ENCODE peak calls at places on chromosomes 13 and 19, in five cellular contexts. One of them, this sample, is unnamed.

GRCh38 chr19:3210347-3211017 is 14.0 kb upstream of the CELF5 start:
- DNase-seq in heart right ventricle: peak; percentile 62
- DNase-seq in mammary epithelial cell: peak; percentile 19
- DNase-seq in right lobe of liver: no peak
- DNase-seq in CD4-positive, alpha-beta memory T cell: peak; percentile 56
- DNase-seq in this sample: peak; percentile 44

GRCh38 chr13:109275848-109276247 is 510.5 kb downstream of the IRS2 start:
- DNase-seq in mammary epithelial cell: peak; percentile 40
- DNase-seq in CD4-positive, alpha-beta memory T cell: no peak
- DNase-seq in heart right ventricle: no peak
- DNase-seq in right lobe of liver: no peak
- DNase-seq in this sample: no peak

GRCh38 chr19:55208880-55209429 is 346 bp downstream of the PTPRH start:
- DNase-seq in CD4-positive, alpha-beta memory T cell: no peak
- DNase-seq in mammary epithelial cell: no peak
- DNase-seq in right lobe of liver: no peak
- DNase-seq in heart right ventricle: no peak
- DNase-seq in this sample: no peak

GRCh38 chr19:3452456-3453068 is 27.8 kb downstream of the SMIM24 start:
- DNase-seq in mammary epithelial cell: no peak
- DNase-seq in CD4-positive, alpha-beta memory T cell: no peak
- DNase-seq in right lobe of liver: no peak
- DNase-seq in heart right ventricle: no peak
- DNase-seq in this sample: no peak

GRCh38 chr13:111409413-111409812 is 89.0 kb downstream of the TEX29 start:
- DNase-seq in CD4-positive, alpha-beta memory T cell: no peak
- DNase-seq in heart right ventricle: no peak
- DNase-seq in right lobe of liver: no peak
- DNase-seq in mammary epithelial cell: no peak
- DNase-seq in this sample: no peak

GRCh38 chr13:96762876-96763275 is 231.4 kb downstream of the OXGR1 start:
- DNase-seq in right lobe of liver: no peak
- DNase-seq in heart right ventricle: no peak
- DNase-seq in CD4-positive, alpha-beta memory T cell: no peak
- DNase-seq in mammary epithelial cell: peak; percentile 53
- DNase-seq in this sample: no peak

GRCh38 chr19:36060430-36060829 is 5.7 kb downstream of the WDR62 start:
- DNase-seq in mammary epithelial cell: peak; percentile 17
- DNase-seq in CD4-positive, alpha-beta memory T cell: peak; percentile 7
- DNase-seq in heart right ventricle: peak; percentile 54
- DNase-seq in right lobe of liver: no peak
- DNase-seq in this sample: no peak

GRCh38 chr13:32284927-32285632 is 30.1 kb downstream of the ZAR1L start:
- DNase-seq in mammary epithelial cell: peak; percentile 72
- DNase-seq in right lobe of liver: no peak
- DNase-seq in heart right ventricle: no peak
- DNase-seq in CD4-positive, alpha-beta memory T cell: no peak
- DNase-seq in this sample: no peak

GRCh38 chr13:29594310-29594709 is 1.2 kb downstream of the SLC7A1 start:
- DNase-seq in right lobe of liver: no peak
- DNase-seq in heart right ventricle: no peak
- DNase-seq in CD4-positive, alpha-beta memory T cell: peak; percentile 49
- DNase-seq in mammary epithelial cell: peak; percentile 73
- DNase-seq in this sample: no peak

GRCh38 chr13:73945871-73946270 is 188.3 kb downstream of the KLF12 start:
- DNase-seq in heart right ventricle: peak; percentile 49
- DNase-seq in mammary epithelial cell: peak; percentile 12
- DNase-seq in right lobe of liver: no peak
- DNase-seq in CD4-positive, alpha-beta memory T cell: no peak
- DNase-seq in this sample: no peak

GRCh38 chr13:100573121-100573520 is 15.5 kb downstream of the GGACT start:
- DNase-seq in CD4-positive, alpha-beta memory T cell: peak; percentile 61
- DNase-seq in heart right ventricle: peak; percentile 46
- DNase-seq in mammary epithelial cell: peak; percentile 51
- DNase-seq in right lobe of liver: peak; percentile 65
- DNase-seq in this sample: peak; percentile 47

GRCh38 chr19:8988204-8988603 is 22.0 kb downstream of the MUC16 start:
- DNase-seq in CD4-positive, alpha-beta memory T cell: peak; percentile 7
- DNase-seq in mammary epithelial cell: no peak
- DNase-seq in heart right ventricle: no peak
- DNase-seq in right lobe of liver: no peak
- DNase-seq in this sample: no peak

GRCh38 chr13:26561636-26562537 is 4.4 kb downstream of the WASF3 start:
- DNase-seq in right lobe of liver: no peak
- DNase-seq in heart right ventricle: no peak
- DNase-seq in CD4-positive, alpha-beta memory T cell: no peak
- DNase-seq in mammary epithelial cell: no peak
- DNase-seq in this sample: no peak

GRCh38 chr13:60386250-60386649 is 10.8 kb upstream of the TDRD3 start:
- DNase-seq in heart right ventricle: no peak
- DNase-seq in right lobe of liver: no peak
- DNase-seq in CD4-positive, alpha-beta memory T cell: no peak
- DNase-seq in mammary epithelial cell: no peak
- DNase-seq in this sample: no peak

GRCh38 chr13:100648354-100648753 is 26.2 kb downstream of the TMTC4 start:
- DNase-seq in right lobe of liver: no peak
- DNase-seq in CD4-positive, alpha-beta memory T cell: no peak
- DNase-seq in heart right ventricle: no peak
- DNase-seq in mammary epithelial cell: no peak
- DNase-seq in this sample: no peak

GRCh38 chr19:1616875-1617274 is 11.6 kb upstream of the UQCR11 start:
- DNase-seq in right lobe of liver: no peak
- DNase-seq in heart right ventricle: no peak
- DNase-seq in mammary epithelial cell: no peak
- DNase-seq in CD4-positive, alpha-beta memory T cell: no peak
- DNase-seq in this sample: no peak
- H3K9me3 ChIP-seq in right lobe of liver: no peaks in the 10 kb centered on the region
- H3K9me3 ChIP-seq in heart right ventricle: no peaks in the 10 kb centered on the region
- H3K9me3 ChIP-seq in mammary epithelial cell: no peaks in the 10 kb centered on the region
- H3K9me3 ChIP-seq in CD4-positive, alpha-beta memory T cell: no peaks in the 10 kb centered on the region
- H3K9me3 ChIP-seq in this sample: no peaks in the 10 kb centered on the region

DNA sequence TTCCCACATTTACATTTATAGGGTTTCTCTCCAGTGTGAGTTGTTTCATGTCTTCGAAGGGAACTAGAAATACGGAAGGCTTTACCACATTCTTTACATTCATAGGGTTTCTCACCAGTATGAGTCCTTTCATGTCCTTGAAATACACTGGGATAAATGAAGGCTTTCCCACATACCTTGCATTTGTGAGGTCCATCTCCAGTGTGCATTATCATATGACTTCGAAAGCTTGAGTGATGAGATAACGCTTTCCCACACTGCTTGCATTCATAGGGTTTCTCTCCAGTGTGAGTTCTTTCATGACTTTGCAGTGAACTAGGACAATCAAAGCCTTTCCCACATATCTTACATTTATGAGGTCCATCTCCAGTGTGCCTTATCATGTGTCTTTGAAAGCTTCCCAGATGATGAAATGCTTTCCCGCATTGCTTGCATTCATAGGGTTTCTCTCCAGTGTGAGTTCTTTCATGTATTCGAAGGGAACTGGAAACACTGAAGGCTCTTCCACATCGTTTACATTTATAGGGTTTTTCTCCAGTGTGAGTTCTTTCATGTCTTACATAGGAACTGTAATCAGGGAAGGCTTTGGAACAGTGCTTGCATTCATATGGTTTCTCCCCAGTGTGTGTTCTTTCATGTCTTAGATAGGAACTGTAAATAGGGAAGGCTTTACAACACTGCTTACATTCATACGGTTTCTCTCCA is 15.1 kb downstream of the ZNF442 start:
- DNase-seq in CD4-positive, alpha-beta memory T cell: no peak
- DNase-seq in mammary epithelial cell: no peak
- DNase-seq in heart right ventricle: no peak
- DNase-seq in right lobe of liver: no peak
- DNase-seq in this sample: no peak
- H3K9me3 ChIP-seq in CD4-positive, alpha-beta memory T cell: no peaks in the 10 kb centered on the region
- H3K9me3 ChIP-seq in mammary epithelial cell: peaks cover 31% of the 10 kb centered on the region
- H3K9me3 ChIP-seq in heart right ventricle: peaks cover 22% of the 10 kb centered on the region
- H3K9me3 ChIP-seq in right lobe of liver: peaks cover 43% of the 10 kb centered on the region
- H3K9me3 ChIP-seq in this sample: peaks cover 12% of the 10 kb centered on the region

DNA sequence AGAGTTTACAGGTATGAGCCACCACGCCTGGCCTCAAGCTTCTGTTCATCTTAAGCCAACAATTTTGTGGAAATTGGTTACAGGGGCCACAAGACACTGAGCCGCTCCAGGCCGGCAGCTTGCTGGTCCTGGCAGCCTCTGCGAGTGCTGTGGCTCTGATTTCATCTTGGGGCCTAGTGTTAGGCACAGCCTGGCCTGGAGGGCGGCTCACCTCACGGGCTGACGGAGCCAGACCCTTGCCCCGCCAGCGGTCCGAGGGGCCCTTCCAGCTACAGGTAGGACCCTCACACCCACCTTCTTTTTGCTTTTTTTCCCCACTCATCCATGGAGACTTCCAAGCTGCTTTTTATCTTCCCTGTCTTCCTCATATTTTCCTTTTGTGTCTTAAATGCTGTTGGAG is 8.6 kb downstream of the ZNF544 start:
- DNase-seq in CD4-positive, alpha-beta memory T cell: no peak
- DNase-seq in right lobe of liver: no peak
- DNase-seq in heart right ventricle: no peak
- DNase-seq in mammary epithelial cell: no peak
- DNase-seq in this sample: no peak
- H3K9me3 ChIP-seq in CD4-positive, alpha-beta memory T cell: no peaks in the 10 kb centered on the region
- H3K9me3 ChIP-seq in right lobe of liver: peaks cover 5% of the 10 kb centered on the region
- H3K9me3 ChIP-seq in heart right ventricle: no peaks in the 10 kb centered on the region
- H3K9me3 ChIP-seq in mammary epithelial cell: no peaks in the 10 kb centered on the region
- H3K9me3 ChIP-seq in this sample: peaks cover 6% of the 10 kb centered on the region

GRCh38 chr13:69107436-69107835 is 1000.2 kb upstream of the ATXN8OS start:
- DNase-seq in mammary epithelial cell: no peak
- DNase-seq in right lobe of liver: no peak
- DNase-seq in heart right ventricle: no peak
- DNase-seq in CD4-positive, alpha-beta memory T cell: no peak
- DNase-seq in this sample: no peak

GRCh38 chr13:69109891-69110525 is 997.6 kb upstream of the ATXN8OS start:
- DNase-seq in CD4-positive, alpha-beta memory T cell: no peak
- DNase-seq in heart right ventricle: no peak
- DNase-seq in right lobe of liver: no peak
- DNase-seq in mammary epithelial cell: peak; percentile 0
- DNase-seq in this sample: no peak

DNA sequence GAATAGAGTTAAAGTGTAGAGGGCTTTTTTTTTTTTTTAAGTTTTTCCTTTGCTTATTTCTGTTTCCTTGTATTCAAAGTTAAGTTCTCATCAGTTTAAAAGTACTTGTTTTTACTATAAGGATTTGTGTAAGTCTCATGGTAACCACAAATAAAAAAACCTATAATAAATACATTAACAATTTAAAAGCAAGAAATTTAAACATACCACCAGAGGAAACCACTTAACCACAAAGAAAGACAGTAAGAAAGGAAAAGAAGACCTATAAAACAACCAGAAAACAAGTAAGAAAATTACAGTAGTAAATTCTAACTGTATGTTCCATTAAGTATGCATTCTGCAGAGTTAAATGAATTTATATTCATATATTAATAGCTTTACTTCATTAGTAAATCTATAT is 999.1 kb upstream of the ATXN8OS start:
- DNase-seq in CD4-positive, alpha-beta memory T cell: no peak
- DNase-seq in right lobe of liver: no peak
- DNase-seq in heart right ventricle: no peak
- DNase-seq in mammary epithelial cell: no peak
- DNase-seq in this sample: no peak
- H3K9me3 ChIP-seq in CD4-positive, alpha-beta memory T cell: no peaks in the 10 kb centered on the region
- H3K9me3 ChIP-seq in right lobe of liver: no peaks in the 10 kb centered on the region
- H3K9me3 ChIP-seq in heart right ventricle: peaks cover 7% of the 10 kb centered on the region
- H3K9me3 ChIP-seq in mammary epithelial cell: no peaks in the 10 kb centered on the region
- H3K9me3 ChIP-seq in this sample: no peaks in the 10 kb centered on the region

DNA sequence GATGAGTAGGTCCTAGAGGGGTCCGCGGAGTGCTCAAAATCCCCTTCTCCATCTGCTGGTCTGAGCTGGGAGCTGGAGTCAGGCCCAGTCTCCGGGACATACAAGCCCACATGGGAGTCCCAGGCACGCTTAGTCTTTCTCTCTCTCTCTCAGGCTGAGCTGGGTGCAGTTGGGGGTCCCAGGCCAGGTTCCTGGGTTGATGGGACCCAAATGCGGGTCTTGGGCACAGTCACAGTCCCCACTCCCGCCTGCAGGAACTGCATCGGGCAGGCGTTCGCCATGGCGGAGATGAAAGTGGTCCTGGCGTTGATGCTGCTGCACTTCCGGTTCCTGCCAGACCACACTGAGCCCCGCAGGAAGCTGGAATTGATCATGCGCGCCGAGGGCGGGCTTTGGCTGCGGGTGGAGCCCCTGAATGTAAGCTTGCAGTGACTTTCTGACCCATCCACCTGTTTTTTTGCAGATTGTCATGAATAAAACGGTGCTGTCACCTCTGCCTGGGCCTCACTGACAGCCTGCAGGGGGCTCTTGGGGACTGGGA is 23.8 kb downstream of the CYP4F12 start:
- DNase-seq in mammary epithelial cell: no peak
- DNase-seq in right lobe of liver: no peak
- DNase-seq in heart right ventricle: no peak
- DNase-seq in CD4-positive, alpha-beta memory T cell: no peak
- DNase-seq in this sample: no peak
- H3K9me3 ChIP-seq in mammary epithelial cell: no peaks in the 10 kb centered on the region
- H3K9me3 ChIP-seq in right lobe of liver: no peaks in the 10 kb centered on the region
- H3K9me3 ChIP-seq in heart right ventricle: no peaks in the 10 kb centered on the region
- H3K9me3 ChIP-seq in CD4-positive, alpha-beta memory T cell: no peaks in the 10 kb centered on the region
- H3K9me3 ChIP-seq in this sample: no peaks in the 10 kb centered on the region

This sample was measured in T-helper 17 cell.